ENCODE peak calls at places on chromosome 9, in eight cellular contexts. P is thyroid gland, K is cardiac muscle cell, L is fibroblast of lung, S is uterus, W is suprapubic skin, I is PC-3, F is A549. Z is an unnamed sample.

GRCh38 chr9:86434039-86434726 is 80.0 kb upstream of the TUT7 start:
- DNase-seq in S (peak; percentile 85), K (peak; percentile 87), P (no peak), I (peak; percentile 56), L (peak; percentile 86), F (peak; percentile 57), W (no peak), Z (no peak)

GRCh38 chr9:8652282-8652681 is 852.7 kb upstream of the DMAC1 start:
- DNase-seq in I (no peak), F (no peak), K (no peak), W (no peak), L (no peak), S (no peak), P (no peak), Z (no peak)

GRCh38 chr9:71506821-71507220 is 261.5 kb downstream of the CEMIP2 start:
- DNase-seq in W (no peak), F (peak; percentile 63), P (no peak), L (peak; percentile 12), S (no peak), K (peak; percentile 52), I (peak; percentile 66), Z (no peak)

GRCh38 chr9:122900791-122901190 is 4.4 kb downstream of the RC3H2 start:
- DNase-seq in S (no peak), L (peak; percentile 43), F (no peak), W (no peak), P (no peak), K (peak; percentile 16), I (peak; percentile 21), Z (no peak)

GRCh38 chr9:28810375-28811075 is 1237.2 kb upstream of the C9orf72 start:
- DNase-seq in L (no peak), W (no peak), P (no peak), I (peak; percentile 79), S (no peak), F (peak; percentile 55), K (no peak), Z (no peak)

GRCh38 chr9:121133104-121133816 is 58.5 kb downstream of the CNTRL start:
- DNase-seq in F (peak; percentile 4), K (no peak), L (no peak), S (no peak), P (peak; percentile 6), W (no peak), I (no peak), Z (peak; percentile 65)

GRCh38 chr9:99126312-99126711 is 21.4 kb downstream of the TGFBR1 start:
- DNase-seq in P (no peak), S (no peak), F (no peak), W (no peak), L (no peak), I (peak; percentile 77), K (no peak), Z (no peak)

GRCh38 chr9:114434878-114435311 is 47.1 kb upstream of the AKNA start:
- DNase-seq in P (peak; percentile 15), K (peak; percentile 58), W (no peak), L (peak; percentile 45), S (no peak), I (peak; percentile 49), F (peak; percentile 47), Z (peak; percentile 37)

GRCh38 chr9:122396622-122397148 is 25.9 kb downstream of the PTGS1 start:
- DNase-seq in I (peak; percentile 4), L (no peak), P (no peak), S (no peak), K (no peak), W (no peak), F (no peak), Z (no peak)

GRCh38 chr9:37430841-37431597 is 8.5 kb downstream of the GRHPR start:
- DNase-seq in W (no peak), K (peak; percentile 18), S (no peak), F (no peak), I (no peak), L (no peak), P (no peak), Z (no peak)

GRCh38 chr9:14608521-14608920 is 84.7 kb downstream of the ZDHHC21 start:
- DNase-seq in P (no peak), W (no peak), I (no peak), F (no peak), L (no peak), K (no peak), S (no peak), Z (no peak)

GRCh38 chr9:36450110-36450732 is 50.2 kb upstream of the RNF38 start:
- DNase-seq in I (peak; percentile 72), F (peak; percentile 60), W (no peak), P (peak; percentile 37), K (peak; percentile 68), S (no peak), L (peak; percentile 69), Z (no peak)

GRCh38 chr9:126295936-126296600 is 30.6 kb upstream of the MVB12B start:
- DNase-seq in L (no peak), F (no peak), S (no peak), P (no peak), W (no peak), I (peak; percentile 76), K (no peak), Z (peak; percentile 44)

GRCh38 chr9:113480612-113481011 is 17.1 kb downstream of the RGS3 start:
- DNase-seq in W (peak; percentile 29), P (no peak), F (no peak), S (no peak), K (no peak), L (no peak), I (no peak), Z (peak; percentile 62)

GRCh38 chr9:5468850-5469249 is 18.5 kb downstream of the CD274 start:
- DNase-seq in I (no peak), S (no peak), L (no peak), K (no peak), W (no peak), F (no peak), P (no peak), Z (no peak)

DNA sequence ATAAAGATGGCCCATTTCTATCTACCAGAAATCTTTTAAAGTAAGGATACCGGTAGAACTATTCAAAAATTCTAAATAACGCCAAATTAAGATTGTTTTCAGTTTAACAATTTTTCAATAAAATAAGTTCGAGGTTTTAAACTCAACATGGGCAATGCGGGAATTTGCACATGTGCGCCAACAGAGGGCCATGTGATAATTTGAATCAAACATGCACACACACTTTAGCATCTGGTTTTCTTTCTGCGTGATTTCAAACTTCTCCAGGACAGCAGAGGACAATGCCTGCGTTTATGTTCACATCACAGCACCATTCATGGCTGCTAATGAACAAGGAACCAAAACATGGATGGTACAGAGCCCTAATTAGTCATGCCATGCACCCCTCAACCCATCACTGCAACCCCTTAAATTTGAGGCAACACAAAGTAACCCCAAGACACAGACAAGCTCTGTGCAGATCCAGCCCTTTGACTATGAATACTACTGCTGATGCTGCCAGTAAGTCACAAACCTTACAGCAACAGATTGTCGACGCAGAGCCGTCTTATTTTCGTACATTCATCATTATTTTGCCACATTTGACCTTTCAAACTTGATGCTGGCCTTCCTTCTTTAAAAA is 2.8 kb downstream of the SHC3 start:
- DNase-seq in I (no peak), F (no peak), W (no peak), S (no peak), L (peak; percentile 47), P (no peak), K (peak; percentile 32), Z (no peak)
- TF ChIP-seq CTCF in I (no peak), F (no peak), W (no peak), S (no peak), L (peak; percentile 16), P (no peak), K (no peak), Z (no peak)

GRCh38 chr9:69470186-69470977 is 145.4 kb downstream of the ENTREP1 start:
- DNase-seq in F (peak; percentile 75), I (no peak), P (no peak), K (no peak), W (no peak), L (no peak), S (peak; percentile 57), Z (no peak)
- H3K27ac ChIP-seq in F (peak overlapping the region; percentile 32), I (no peak overlapping the region), P (no peak overlapping the region), K (no peak overlapping the region), W (no peak overlapping the region), L (no peak overlapping the region), S (peak overlapping the region; percentile 41), Z (no peak overlapping the region)

GRCh38 chr9:117121331-117121730 is 293.5 kb downstream of the ASTN2 start:
- DNase-seq in K (peak; percentile 11), F (no peak), I (no peak), S (no peak), P (peak; percentile 14), W (no peak), L (no peak), Z (no peak)
- H3K4me1 ChIP-seq in K (no peaks in the 10 kb centered on the region), F (no peaks in the 10 kb centered on the region), I (no peaks in the 10 kb centered on the region), S (no peaks in the 10 kb centered on the region), P (no peaks in the 10 kb centered on the region), W (no peaks in the 10 kb centered on the region), L (no peaks in the 10 kb centered on the region), Z (no peaks in the 10 kb centered on the region)

GRCh38 chr9:695252-695651 is 146.2 kb upstream of the DMRT1 start:
- DNase-seq in P (no peak), S (no peak), F (no peak), K (no peak), I (no peak), W (no peak), L (no peak), Z (no peak)

GRCh38 chr9:694499-695154 is 146.9 kb upstream of the DMRT1 start:
- DNase-seq in S (peak; percentile 54), K (peak; percentile 73), L (peak; percentile 70), F (peak; percentile 72), W (no peak), P (peak; percentile 48), I (peak; percentile 91), Z (no peak)

GRCh38 chr9:698937-699336 is 142.6 kb upstream of the DMRT1 start:
- DNase-seq in F (no peak), S (no peak), L (no peak), P (no peak), K (no peak), I (no peak), W (no peak), Z (no peak)

GRCh38 chr9:698276-698675 is 143.2 kb upstream of the DMRT1 start:
- DNase-seq in K (no peak), F (no peak), S (no peak), I (peak; percentile 60), P (no peak), L (peak; percentile 30), W (no peak), Z (no peak)

GRCh38 chr9:696332-697090 is 145.0 kb upstream of the DMRT1 start:
- DNase-seq in P (no peak), S (peak; percentile 69), F (peak; percentile 47), K (peak; percentile 70), W (no peak), I (peak; percentile 70), L (peak; percentile 68), Z (peak; percentile 83)
- TF ChIP-seq CTCF in P (no peak), S (no peak), F (no peak), K (peak; percentile 28), W (no peak), I (peak; percentile 18), L (peak; percentile 39), Z (no peak)

Z was measured in ascending aorta.